ENCODE peak calls at places on chromosomes 3 and 15, in eight cellular contexts. V is stimulated activated CD4-positive, alpha-beta T cell treated with anti-CD3 and anti-CD28 coated beads, Interleukin-4, amount 100 ng/mL, for 1 hour; M is mucosa of gallbladder; X is cardiac muscle cell; J is nephron progenitor cell; Q is activated naive CD8-positive, alpha-beta T cell treated with anti-CD3 and anti-CD28 coated beads, Interleukin-2, amount 50 U/mL, for 16 hours; Y is activated gamma-delta T cell; I is activated CD8-positive, alpha-beta memory T cell treated with anti-CD3 and anti-CD28 coated beads for 48 hours. R is an unnamed sample.
A peak's percentile ranks its signal among the peaks of the same experiment; 100 is the strongest.

GRCh38 chr15:39598958-39599845 is 18.3 kb downstream of the THBS1 start:
- DNase-seq in X (peak; percentile 33), J (no peak), I (no peak), M (no peak), V (no peak), Q (no peak), Y (no peak), R (no peak)

GRCh38 chr3:105972069-105972468 is 103.3 kb upstream of the CBLB start:
- DNase-seq in M (no peak), V (no peak), Y (no peak), Q (no peak), X (no peak), J (no peak), I (no peak), R (no peak)

GRCh38 chr15:52528465-52529288 is at the start of gene MYO5A:
- DNase-seq in X (peak; percentile 67), J (peak; percentile 78), Q (peak; percentile 42), M (peak; percentile 64), V (peak; percentile 81), Y (peak; percentile 74), I (peak; percentile 57), R (peak; percentile 77)

GRCh38 chr15:39828374-39828931 is 45.8 kb upstream of the FSIP1 start:
- DNase-seq in V (no peak), X (peak; percentile 56), I (no peak), Q (no peak), M (peak; percentile 16), J (peak; percentile 16), Y (no peak), R (no peak)

GRCh38 chr15:81362790-81363189 is 11.2 kb downstream of the TMC3 start:
- DNase-seq in J (no peak), Q (no peak), V (no peak), I (no peak), X (no peak), M (no peak), Y (no peak), R (no peak)

GRCh38 chr3:85576091-85576690 is 617.4 kb downstream of the CADM2 start:
- DNase-seq in V (peak; percentile 25), M (peak; percentile 66), J (peak; percentile 65), Y (no peak), X (peak; percentile 70), Q (no peak), I (no peak), R (no peak)

GRCh38 chr15:90442423-90442822 is 54.4 kb downstream of the IQGAP1 start:
- DNase-seq in M (no peak), V (no peak), X (no peak), Q (no peak), J (no peak), I (no peak), Y (no peak), R (no peak)

GRCh38 chr3:24154003-24154695 is 209.1 kb downstream of the NR1D2 start:
- DNase-seq in V (no peak), X (no peak), I (no peak), J (no peak), Y (no peak), Q (no peak), M (no peak), R (no peak)

GRCh38 chr15:101146118-101146702 is 105.6 kb downstream of the CHSY1 start:
- DNase-seq in Y (no peak), V (no peak), J (no peak), I (no peak), M (no peak), Q (no peak), X (no peak), R (no peak)

GRCh38 chr3:87503901-87504498 is 227.6 kb upstream of the POU1F1 start:
- DNase-seq in M (peak; percentile 25), J (peak; percentile 16), Y (no peak), I (no peak), Q (no peak), V (no peak), X (peak; percentile 59), R (no peak)

GRCh38 chr3:14494279-14494972 is 45.7 kb downstream of the GRIP2 start:
- DNase-seq in J (no peak), V (no peak), M (no peak), X (no peak), Y (no peak), Q (no peak), I (no peak), R (peak; percentile 49)

GRCh38 chr3:148903022-148903442 is 37.9 kb downstream of the CPA3 start:
- DNase-seq in V (no peak), I (no peak), X (peak; percentile 6), Q (no peak), Y (no peak), J (no peak), M (no peak), R (no peak)

GRCh38 chr15:66747866-66748265 is 45.8 kb downstream of the SMAD6 start:
- DNase-seq in Y (no peak), V (no peak), I (no peak), X (no peak), M (no peak), J (no peak), Q (no peak), R (no peak)

GRCh38 chr3:133448478-133449122 is 48.7 kb downstream of the BFSP2 start:
- DNase-seq in Q (no peak), M (no peak), J (no peak), V (peak; percentile 34), Y (no peak), X (no peak), I (no peak), R (no peak)

GRCh38 chr15:34810455-34811146 is 15.3 kb upstream of the ACTC1 start:
- DNase-seq in Y (no peak), J (no peak), Q (no peak), I (no peak), M (no peak), X (peak; percentile 76), V (no peak), R (no peak)

R was measured in suprapubic skin.